ENCODE peak calls at places on chromosomes 5 and 9, in six cellular contexts. One of them, this sample, is unnamed.

GRCh38 chr9:130030821-130031481 is 12.0 kb downstream of the FNBP1 start:
- DNase-seq in psoas muscle: no peak
- DNase-seq in stomach: no peak
- DNase-seq in mucosa of descending colon: no peak
- DNase-seq in GM23248: no peak
- DNase-seq in kidney epithelial cell: no peak
- DNase-seq in this sample: no peak

GRCh38 chr5:154356256-154356655 is 89.5 kb upstream of the SAP30L start:
- DNase-seq in kidney epithelial cell: no peak
- DNase-seq in mucosa of descending colon: no peak
- DNase-seq in stomach: no peak
- DNase-seq in GM23248: peak; percentile 69
- DNase-seq in psoas muscle: no peak
- DNase-seq in this sample: peak; percentile 31

GRCh38 chr9:118929317-118929716 is 439.9 kb downstream of the BRINP1 start:
- DNase-seq in mucosa of descending colon: no peak
- DNase-seq in kidney epithelial cell: peak; percentile 73
- DNase-seq in stomach: no peak
- DNase-seq in GM23248: peak; percentile 92
- DNase-seq in psoas muscle: no peak
- DNase-seq in this sample: peak; percentile 52

GRCh38 chr5:115375922-115376321 is 79.5 kb upstream of the CCDC112 start:
- DNase-seq in mucosa of descending colon: no peak
- DNase-seq in kidney epithelial cell: no peak
- DNase-seq in psoas muscle: peak; percentile 79
- DNase-seq in GM23248: no peak
- DNase-seq in stomach: no peak
- DNase-seq in this sample: no peak

GRCh38 chr9:13410566-13411031 is 131.1 kb upstream of the MPDZ start:
- DNase-seq in GM23248: peak; percentile 63
- DNase-seq in mucosa of descending colon: no peak
- DNase-seq in psoas muscle: no peak
- DNase-seq in kidney epithelial cell: peak; percentile 31
- DNase-seq in stomach: no peak
- DNase-seq in this sample: no peak

GRCh38 chr5:173882632-173883031 is 5.5 kb upstream of the CPEB4 start:
- DNase-seq in psoas muscle: no peak
- DNase-seq in kidney epithelial cell: no peak
- DNase-seq in stomach: no peak
- DNase-seq in mucosa of descending colon: no peak
- DNase-seq in GM23248: peak; percentile 41
- DNase-seq in this sample: no peak

GRCh38 chr5:95883185-95884020 is 60.9 kb upstream of the GLRX start:
- DNase-seq in mucosa of descending colon: no peak
- DNase-seq in kidney epithelial cell: no peak
- DNase-seq in GM23248: no peak
- DNase-seq in psoas muscle: no peak
- DNase-seq in stomach: no peak
- DNase-seq in this sample: no peak

GRCh38 chr5:136087961-136088871 is 44.4 kb upstream of the SMAD5 start:
- DNase-seq in psoas muscle: peak; percentile 88
- DNase-seq in mucosa of descending colon: peak; percentile 89
- DNase-seq in stomach: peak; percentile 76
- DNase-seq in GM23248: peak; percentile 93
- DNase-seq in kidney epithelial cell: no peak
- DNase-seq in this sample: no peak

GRCh38 chr5:80153586-80154126 is 102.2 kb downstream of the SERINC5 start:
- DNase-seq in kidney epithelial cell: no peak
- DNase-seq in psoas muscle: no peak
- DNase-seq in GM23248: no peak
- DNase-seq in mucosa of descending colon: no peak
- DNase-seq in stomach: no peak
- DNase-seq in this sample: no peak

GRCh38 chr5:172175263-172175719 is 12.7 kb downstream of the STK10 start:
- DNase-seq in stomach: peak; percentile 63
- DNase-seq in mucosa of descending colon: peak; percentile 94
- DNase-seq in kidney epithelial cell: no peak
- DNase-seq in psoas muscle: peak; percentile 79
- DNase-seq in GM23248: no peak
- DNase-seq in this sample: no peak

GRCh38 chr9:126367646-126368419 is 41.2 kb downstream of the MVB12B start:
- DNase-seq in stomach: no peak
- DNase-seq in mucosa of descending colon: peak; percentile 66
- DNase-seq in kidney epithelial cell: no peak
- DNase-seq in GM23248: no peak
- DNase-seq in psoas muscle: no peak
- DNase-seq in this sample: no peak

GRCh38 chr9:136796238-136796774 is at the start of gene CCDC183:
- DNase-seq in psoas muscle: no peak
- DNase-seq in kidney epithelial cell: no peak
- DNase-seq in stomach: no peak
- DNase-seq in GM23248: no peak
- DNase-seq in mucosa of descending colon: no peak
- DNase-seq in this sample: no peak

GRCh38 chr9:136799079-136799853 is 3.1 kb downstream of the CCDC183 start:
- DNase-seq in stomach: peak; percentile 89
- DNase-seq in GM23248: peak; percentile 16
- DNase-seq in mucosa of descending colon: peak; percentile 87
- DNase-seq in kidney epithelial cell: no peak
- DNase-seq in psoas muscle: no peak
- DNase-seq in this sample: no peak

GRCh38 chr9:136798708-136799078 is 2.6 kb downstream of the CCDC183 start:
- DNase-seq in kidney epithelial cell: no peak
- DNase-seq in mucosa of descending colon: no peak
- DNase-seq in psoas muscle: no peak
- DNase-seq in stomach: no peak
- DNase-seq in GM23248: no peak
- DNase-seq in this sample: no peak

GRCh38 chr9:136802321-136802720 is 5.4 kb upstream of the RABL6 start:
- DNase-seq in stomach: no peak
- DNase-seq in kidney epithelial cell: no peak
- DNase-seq in psoas muscle: no peak
- DNase-seq in GM23248: no peak
- DNase-seq in mucosa of descending colon: no peak
- DNase-seq in this sample: no peak

DNA sequence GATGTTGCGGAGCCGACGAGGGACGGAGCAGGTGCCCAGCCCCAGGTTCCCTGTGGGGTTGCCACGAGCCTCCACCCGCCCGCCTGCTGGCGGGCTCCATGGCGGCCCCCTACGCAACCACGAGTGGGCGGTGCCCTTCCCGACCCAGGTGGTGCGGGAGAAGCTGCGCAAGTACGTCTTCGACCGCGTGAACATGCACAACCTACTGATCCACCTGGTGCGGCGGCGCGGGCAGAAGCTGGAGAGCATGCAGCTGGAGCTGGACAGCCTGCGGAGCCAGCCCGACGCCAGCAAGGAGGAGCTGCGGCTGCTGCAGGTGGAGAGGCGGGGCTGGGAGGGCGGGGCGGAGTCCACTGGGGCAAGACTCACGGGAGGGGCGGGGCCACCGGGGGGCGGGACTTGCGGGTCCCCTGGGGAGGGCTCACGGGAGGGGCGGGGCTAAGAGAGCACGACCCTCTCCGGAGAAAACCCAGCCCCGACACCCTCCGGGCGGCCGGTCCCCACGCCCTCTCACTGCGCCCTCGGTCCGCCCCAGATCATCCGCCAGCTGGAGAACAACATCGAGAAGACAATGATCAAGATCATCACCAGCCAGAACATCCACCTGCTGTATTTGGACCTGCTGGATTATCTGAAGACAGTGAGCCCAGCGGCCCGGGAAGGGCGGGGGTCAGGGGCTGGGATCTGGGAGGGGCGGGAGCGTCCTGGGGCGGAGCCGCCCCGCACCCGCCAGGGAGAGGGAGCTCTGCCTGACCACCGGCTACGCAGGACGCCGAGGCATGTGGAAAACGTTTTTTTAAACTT is 3.9 kb downstream of the CCDC183 start:
- DNase-seq in psoas muscle: peak; percentile 80
- DNase-seq in mucosa of descending colon: peak; percentile 95
- DNase-seq in stomach: peak; percentile 96
- DNase-seq in GM23248: peak; percentile 67
- DNase-seq in kidney epithelial cell: peak; percentile 49
- DNase-seq in this sample: no peak
- H3K4me3 ChIP-seq in psoas muscle: peak overlapping the region; percentile 49
- H3K4me3 ChIP-seq in mucosa of descending colon: peak overlapping the region; percentile 14
- H3K4me3 ChIP-seq in stomach: peak overlapping the region; percentile 44
- H3K4me3 ChIP-seq in GM23248: peak overlapping the region; percentile 40
- H3K4me3 ChIP-seq in kidney epithelial cell: peak overlapping the region; percentile 47
- H3K4me3 ChIP-seq in this sample: peak overlapping the region; percentile 31

GRCh38 chr9:137110147-137110910 is 4.2 kb downstream of the DPP7 start:
- DNase-seq in kidney epithelial cell: no peak
- DNase-seq in mucosa of descending colon: no peak
- DNase-seq in psoas muscle: peak; percentile 49
- DNase-seq in GM23248: no peak
- DNase-seq in stomach: no peak
- DNase-seq in this sample: no peak

GRCh38 chr9:137109250-137110146 is 5.0 kb downstream of the DPP7 start:
- DNase-seq in kidney epithelial cell: no peak
- DNase-seq in stomach: no peak
- DNase-seq in mucosa of descending colon: no peak
- DNase-seq in psoas muscle: no peak
- DNase-seq in GM23248: no peak
- DNase-seq in this sample: no peak

GRCh38 chr9:137107982-137108381 is 6.6 kb downstream of the DPP7 start:
- DNase-seq in psoas muscle: no peak
- DNase-seq in kidney epithelial cell: no peak
- DNase-seq in mucosa of descending colon: no peak
- DNase-seq in stomach: no peak
- DNase-seq in GM23248: no peak
- DNase-seq in this sample: no peak

GRCh38 chr9:137107312-137107921 is 7.1 kb downstream of the DPP7 start:
- DNase-seq in stomach: no peak
- DNase-seq in GM23248: no peak
- DNase-seq in mucosa of descending colon: no peak
- DNase-seq in psoas muscle: no peak
- DNase-seq in kidney epithelial cell: no peak
- DNase-seq in this sample: no peak

DNA sequence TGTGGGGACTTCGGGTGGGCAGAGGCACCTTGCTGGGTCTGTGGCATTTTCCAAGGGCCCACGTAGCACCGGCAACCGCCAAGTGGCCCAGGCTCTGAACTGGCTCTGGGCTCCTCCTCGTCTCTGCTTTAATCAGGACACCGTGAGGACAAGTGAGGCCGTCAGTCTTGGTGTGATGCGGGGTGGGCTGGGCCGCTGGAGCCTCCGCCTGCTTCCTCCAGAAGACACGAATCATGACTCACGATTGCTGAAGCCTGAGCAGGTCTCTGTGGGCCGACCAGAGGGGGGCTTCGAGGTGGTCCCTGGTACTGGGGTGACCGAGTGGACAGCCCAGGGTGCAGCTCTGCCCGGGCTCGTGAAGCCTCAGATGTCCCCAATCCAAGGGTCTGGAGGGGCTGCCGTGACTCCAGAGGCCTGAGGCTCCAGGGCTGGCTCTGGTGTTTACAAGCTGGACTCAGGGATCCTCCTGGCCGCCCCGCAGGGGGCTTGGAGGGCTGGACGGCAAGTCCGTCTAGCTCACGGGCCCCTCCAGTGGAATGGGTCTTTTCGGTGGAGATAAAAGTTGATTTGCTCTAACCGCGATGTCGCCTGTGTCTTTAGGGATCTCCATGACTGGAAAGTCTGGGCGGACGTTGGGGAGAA is 5.8 kb downstream of the DPP7 start:
- DNase-seq in psoas muscle: no peak
- DNase-seq in stomach: no peak
- DNase-seq in mucosa of descending colon: no peak
- DNase-seq in GM23248: no peak
- DNase-seq in kidney epithelial cell: no peak
- DNase-seq in this sample: no peak
- H3K36me3 ChIP-seq in psoas muscle: no peaks in the 10 kb centered on the region
- H3K36me3 ChIP-seq in stomach: peaks cover 96% of the 10 kb centered on the region
- H3K36me3 ChIP-seq in mucosa of descending colon: no peaks in the 10 kb centered on the region
- H3K36me3 ChIP-seq in GM23248: no peaks in the 10 kb centered on the region
- H3K36me3 ChIP-seq in kidney epithelial cell: peaks cover 1% of the 10 kb centered on the region
- H3K36me3 ChIP-seq in this sample: peaks cover 41% of the 10 kb centered on the region

DNA sequence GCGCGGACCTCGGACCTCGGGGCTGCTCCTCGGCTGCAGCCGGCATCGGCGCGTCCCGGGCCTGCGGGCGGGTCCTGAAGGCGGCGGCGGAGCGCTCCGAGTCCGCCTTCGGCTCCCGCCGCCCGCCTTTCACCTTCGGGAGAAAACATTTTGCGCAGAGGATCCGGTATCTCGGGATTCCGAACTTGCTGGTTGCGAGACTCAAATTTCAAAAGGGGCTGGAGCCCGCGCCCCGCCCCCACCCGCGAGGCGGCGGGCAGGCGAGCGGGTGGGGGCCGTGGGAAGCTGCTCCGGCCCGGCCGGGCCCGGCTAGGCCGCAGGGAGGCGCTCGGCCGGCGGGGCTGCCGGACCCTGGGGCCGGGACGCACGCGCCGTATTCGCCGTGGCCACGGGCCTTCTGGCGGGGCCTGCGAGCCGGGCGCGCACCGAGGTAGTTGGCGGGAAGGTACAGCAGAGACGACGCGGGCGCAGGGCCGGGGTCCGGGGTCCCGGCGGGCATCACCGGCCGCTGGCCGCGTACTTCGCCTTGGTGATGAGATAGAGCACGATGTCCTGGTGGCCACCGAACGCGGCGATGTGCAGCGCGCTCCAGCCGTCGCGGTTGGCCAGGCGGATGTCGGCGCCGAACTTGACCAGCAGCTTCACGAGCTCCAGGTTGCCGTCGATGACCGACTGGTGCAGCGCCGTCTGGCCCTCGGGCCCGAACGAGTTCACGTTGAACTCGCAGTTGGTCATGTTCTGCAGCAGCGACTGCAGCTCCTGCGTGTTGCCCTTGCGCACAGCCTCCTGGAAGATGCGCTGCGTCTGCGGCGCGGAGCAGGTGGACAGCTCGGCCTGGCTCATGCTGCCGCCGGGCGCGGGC is 754 bp downstream of the NRARP start:
- DNase-seq in psoas muscle: peak; percentile 58
- DNase-seq in kidney epithelial cell: no peak
- DNase-seq in stomach: peak; percentile 68
- DNase-seq in GM23248: peak; percentile 59
- DNase-seq in mucosa of descending colon: peak; percentile 65
- DNase-seq in this sample: no peak
- H3K4me3 ChIP-seq in psoas muscle: peak overlapping the region; percentile 66
- H3K4me3 ChIP-seq in kidney epithelial cell: peak overlapping the region; percentile 33
- H3K4me3 ChIP-seq in stomach: peak overlapping the region; percentile 43
- H3K4me3 ChIP-seq in GM23248: peak overlapping the region; percentile 58
- H3K4me3 ChIP-seq in mucosa of descending colon: peak overlapping the region; percentile 63
- H3K4me3 ChIP-seq in this sample: peak overlapping the region; percentile 31

DNA sequence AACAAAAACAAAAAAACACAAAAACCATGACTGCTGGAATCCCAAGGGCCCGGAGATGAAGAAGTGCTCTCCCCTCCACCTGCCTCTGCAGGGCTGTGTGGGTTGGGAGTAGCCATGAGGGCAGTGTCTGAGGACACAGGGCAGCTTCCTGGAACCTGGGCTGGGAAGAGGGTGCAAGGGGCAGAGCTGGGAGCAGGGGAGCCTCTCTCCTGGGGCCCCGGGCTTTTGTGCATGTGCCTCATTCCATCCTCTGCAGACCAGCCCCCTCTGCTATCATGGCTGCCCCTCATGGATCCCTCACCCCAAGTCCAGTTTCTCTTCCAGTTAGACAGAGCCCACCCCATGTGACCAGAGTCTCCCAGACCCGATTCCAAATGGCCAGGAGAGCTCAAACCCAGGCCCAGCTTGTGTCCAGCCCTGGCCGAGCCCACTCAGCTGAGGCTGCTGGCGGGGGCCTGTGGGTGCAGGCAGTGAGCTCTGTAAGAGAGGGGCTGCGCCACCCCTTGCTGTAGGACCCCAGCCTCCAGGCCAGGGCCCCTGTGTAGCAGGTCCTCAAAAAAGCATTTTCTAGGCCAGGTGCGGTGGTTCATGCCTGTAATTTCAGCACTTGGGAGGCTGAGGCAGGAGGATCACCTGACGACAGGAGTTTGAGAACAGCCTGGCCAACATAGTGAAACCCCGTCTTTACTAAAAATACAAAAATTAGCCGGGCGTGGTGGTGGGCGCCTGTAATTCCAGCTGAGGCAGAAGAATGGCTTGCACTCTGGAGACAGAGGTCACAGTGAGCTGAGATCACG is 44.4 kb downstream of the PLPP7 start:
- DNase-seq in psoas muscle: peak; percentile 51
- DNase-seq in mucosa of descending colon: no peak
- DNase-seq in stomach: no peak
- DNase-seq in GM23248: no peak
- DNase-seq in kidney epithelial cell: no peak
- DNase-seq in this sample: no peak
- H3K36me3 ChIP-seq in psoas muscle: no peaks in the 10 kb centered on the region
- H3K36me3 ChIP-seq in mucosa of descending colon: no peaks in the 10 kb centered on the region
- H3K36me3 ChIP-seq in stomach: no peaks in the 10 kb centered on the region
- H3K36me3 ChIP-seq in GM23248: no peaks in the 10 kb centered on the region
- H3K36me3 ChIP-seq in kidney epithelial cell: no peaks in the 10 kb centered on the region
- H3K36me3 ChIP-seq in this sample: no peaks in the 10 kb centered on the region

This sample was measured in BJ.